ENCODE peak calls at places on chromosomes 5 and 9, in seven cellular contexts. J, B, Z, E, D, P and U are unnamed samples.

GRCh38 chr9:13481274-13481673 is 201.8 kb upstream of the MPDZ start:
- DNase-seq in J (no peak), B (no peak), Z (no peak), E (no peak), D (no peak), P (no peak), U (no peak)

GRCh38 chr5:96733771-96734498 is 71.8 kb downstream of the CAST start:
- DNase-seq in J (no peak), B (no peak), Z (peak), E (no peak), D (no peak), P (no peak), U (no peak)

GRCh38 chr9:37061763-37062162 is 27.7 kb upstream of the PAX5 start:
- DNase-seq in J (no peak), B (no peak), Z (no peak), E (no peak), D (no peak), P (peak), U (no peak)

GRCh38 chr9:121912812-121913627 is 180.1 kb downstream of the TTLL11 start:
- DNase-seq in J (no peak), B (no peak), Z (no peak), E (no peak), D (no peak), P (no peak), U (no peak)

GRCh38 chr9:12604154-12604825 is 88.9 kb upstream of the TYRP1 start:
- DNase-seq in J (no peak), B (no peak), Z (no peak), E (no peak), D (no peak), P (no peak), U (no peak)

GRCh38 chr5:171598279-171599152 is 179.1 kb downstream of the FGF18 start:
- DNase-seq in J (no peak), B (no peak), Z (peak), E (no peak), D (no peak), P (no peak), U (no peak)

GRCh38 chr9:96565684-96566360 is 53.8 kb downstream of the CDC14B start:
- DNase-seq in J (no peak), B (no peak), Z (peak), E (peak), D (no peak), P (no peak), U (no peak)

GRCh38 chr9:121947683-121948300 is 145.3 kb downstream of the TTLL11 start:
- DNase-seq in J (no peak), B (no peak), Z (no peak), E (no peak), D (no peak), P (no peak), U (no peak)

GRCh38 chr5:126455264-126455663 is 32.1 kb downstream of the GRAMD2B start:
- DNase-seq in J (no peak), B (peak), Z (no peak), E (no peak), D (no peak), P (no peak), U (no peak)

GRCh38 chr9:79686381-79687130 is 114.8 kb downstream of the TLE4 start:
- DNase-seq in J (no peak), B (no peak), Z (no peak), E (no peak), D (no peak), P (no peak), U (no peak)

GRCh38 chr5:11878846-11879245 is 25.4 kb downstream of the CTNND2 start:
- DNase-seq in J (no peak), B (no peak), Z (no peak), E (no peak), D (no peak), P (no peak), U (no peak)

GRCh38 chr5:55993628-55994501 is 898 bp downstream of the IL6ST start:
- DNase-seq in J (no peak), B (peak), Z (no peak), E (no peak), D (no peak), P (no peak), U (no peak)
- TF ChIP-seq POLR2AphosphoS5 in J (no peak), B (no peak), Z (no peak), E (no peak), D (no peak), P (no peak), U (no peak)

GRCh38 chr5:148902478-148902877 is 76.1 kb downstream of the ADRB2 start:
- DNase-seq in J (no peak), B (no peak), Z (no peak), E (no peak), D (no peak), P (no peak), U (no peak)

GRCh38 chr5:148904440-148904839 is 78.0 kb downstream of the ADRB2 start:
- DNase-seq in J (no peak), B (no peak), Z (no peak), E (peak), D (no peak), P (no peak), U (no peak)

GRCh38 chr5:148903587-148903986 is 77.2 kb downstream of the ADRB2 start:
- DNase-seq in J (no peak), B (no peak), Z (no peak), E (no peak), D (no peak), P (no peak), U (no peak)

GRCh38 chr5:148906968-148907367 is 80.6 kb downstream of the ADRB2 start:
- DNase-seq in J (no peak), B (no peak), Z (no peak), E (no peak), D (no peak), P (no peak), U (no peak)

DNA sequence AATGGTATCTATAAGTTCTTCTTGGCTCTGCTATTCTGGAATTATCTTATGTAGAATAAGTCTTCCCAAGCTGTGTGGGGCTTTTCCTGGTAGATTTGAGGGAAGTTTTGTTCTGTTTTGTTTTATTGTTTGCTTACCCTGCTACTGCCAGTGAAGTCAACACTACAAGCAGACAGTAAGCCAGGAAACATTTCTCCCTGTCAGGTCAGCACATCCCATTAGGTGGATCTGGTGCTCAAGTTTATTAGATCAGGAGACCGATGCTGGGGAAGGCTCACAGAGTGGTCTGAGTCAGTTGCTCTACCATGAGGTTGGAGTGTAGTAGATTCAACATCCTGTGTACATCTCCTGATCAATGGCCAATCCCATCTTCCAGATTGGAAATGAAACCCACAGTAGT is 79.1 kb downstream of the ADRB2 start:
- DNase-seq in J (no peak), B (no peak), Z (no peak), E (no peak), D (no peak), P (no peak), U (no peak)
- H3K27ac ChIP-seq in J (no peak), B (no peak), Z (no peak), E (no peak), D (no peak), P (no peak), U (no peak)

GRCh38 chr9:129886226-129887174 is 51.2 kb downstream of the USP20 start:
- DNase-seq in J (no peak), B (peak), Z (no peak), E (peak), D (peak), P (peak), U (no peak)
- TF ChIP-seq POLR2AphosphoS5 in J (no peak), B (no peak), Z (no peak), E (no peak), D (no peak), P (peak), U (no peak)

GRCh38 chr5:76545184-76545583 is 78.0 kb downstream of the F2RL2 start:
- DNase-seq in J (no peak), B (no peak), Z (no peak), E (no peak), D (no peak), P (no peak), U (no peak)

GRCh38 chr5:76547891-76548524 is 75.2 kb downstream of the F2RL2 start:
- DNase-seq in J (no peak), B (no peak), Z (no peak), E (no peak), D (no peak), P (no peak), U (no peak)

GRCh38 chr5:76548525-76549229 is 74.5 kb downstream of the F2RL2 start:
- DNase-seq in J (no peak), B (no peak), Z (no peak), E (peak), D (no peak), P (no peak), U (no peak)

GRCh38 chr5:76547242-76547890 is 75.8 kb downstream of the F2RL2 start:
- DNase-seq in J (no peak), B (no peak), Z (no peak), E (no peak), D (no peak), P (no peak), U (no peak)

GRCh38 chr5:76546497-76547102 is 76.6 kb downstream of the F2RL2 start:
- DNase-seq in J (no peak), B (no peak), Z (no peak), E (no peak), D (no peak), P (no peak), U (no peak)
- H3K27ac ChIP-seq in J (no peak), B (no peak), Z (no peak), E (peak), D (no peak), P (no peak), U (peak)

DNA sequence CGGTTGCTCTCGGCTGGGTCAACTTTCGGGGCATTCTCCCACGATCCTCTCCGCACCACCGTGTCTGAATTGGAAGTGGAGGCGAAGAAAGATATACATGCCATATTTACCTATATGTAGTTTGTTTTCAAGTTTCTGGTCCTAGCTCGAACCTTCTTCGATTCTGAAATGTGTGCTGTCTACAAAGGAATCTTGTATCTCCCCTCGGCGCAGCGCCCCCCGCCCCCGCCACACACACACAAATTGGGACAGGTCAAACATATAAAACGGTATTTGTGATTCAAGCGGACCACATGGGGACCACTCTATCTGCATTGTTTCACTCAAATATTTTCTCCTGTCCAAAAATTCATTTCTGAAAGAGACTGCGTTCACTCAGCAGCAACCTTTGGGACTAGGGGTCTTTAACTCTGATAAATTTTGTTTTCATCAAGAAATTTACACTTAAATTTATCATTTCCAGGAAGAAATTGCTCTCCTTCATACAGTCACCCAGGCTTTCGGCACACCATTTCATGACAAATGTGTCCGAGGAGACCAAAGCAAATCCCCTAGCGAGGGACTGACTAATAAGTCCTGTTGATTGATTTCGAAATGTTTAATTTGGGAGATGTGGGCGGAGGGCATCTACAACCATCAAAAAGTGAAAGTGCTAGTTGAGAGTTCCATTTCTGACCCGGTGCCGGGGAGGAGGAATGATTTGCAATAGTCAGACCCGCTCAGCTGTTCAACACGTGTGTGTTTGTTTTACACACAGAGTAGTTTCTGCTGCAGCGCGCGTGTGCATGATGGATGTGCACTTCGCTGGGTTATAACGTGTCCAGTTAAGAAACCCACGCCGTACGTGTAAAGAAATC is 1.1 kb upstream of the NR4A3 start:
- DNase-seq in J (no peak), B (peak), Z (peak), E (peak), D (no peak), P (no peak), U (no peak)
- TF ChIP-seq POLR2AphosphoS5 in J (no peak), B (no peak), Z (no peak), E (peak), D (no peak), P (peak), U (no peak)

GRCh38 chr9:110129460-110129859 is 78.5 kb downstream of the C9orf152 start:
- DNase-seq in J (no peak), B (no peak), Z (no peak), E (no peak), D (no peak), P (no peak), U (no peak)
- H3K27ac ChIP-seq in J (no peak), B (peak), Z (peak), E (peak), D (no peak), P (no peak), U (no peak)

GRCh38 chr9:83978992-83979811 is 813 bp downstream of the HNRNPK start:
- DNase-seq in J (no peak), B (peak), Z (peak), E (peak), D (peak), P (no peak), U (no peak)
- TF ChIP-seq POLR2AphosphoS5 in J (no peak), B (peak), Z (peak), E (peak), D (peak), P (peak), U (no peak)

DNA sequence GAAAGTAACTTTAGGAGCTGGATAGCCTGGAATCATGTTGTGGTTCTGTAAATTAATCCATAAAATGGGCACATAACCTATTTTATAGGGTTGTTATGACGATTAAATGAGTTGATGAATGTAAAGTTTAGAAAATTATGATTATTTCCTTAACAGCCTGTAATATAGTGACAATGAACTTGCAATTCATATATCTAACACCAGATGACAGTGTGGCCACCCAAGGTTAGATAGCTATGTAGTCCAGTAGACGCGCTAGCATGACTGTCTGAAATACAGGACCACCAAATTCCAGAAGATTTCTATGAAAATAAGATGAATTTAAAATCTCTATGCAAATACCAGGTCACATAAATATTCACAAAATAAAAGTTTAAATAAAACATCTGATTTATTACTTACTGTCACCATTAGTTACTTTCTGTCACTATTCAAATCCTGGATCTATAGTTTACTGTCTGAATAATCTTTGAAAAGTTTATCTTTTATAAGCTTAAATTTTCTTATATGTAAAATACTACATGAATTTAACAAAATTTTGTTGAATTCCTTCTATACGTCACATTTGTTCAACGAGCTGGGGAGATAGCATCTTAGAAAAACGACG is 26.1 kb upstream of the MACIR start:
- DNase-seq in J (peak), B (peak), Z (peak), E (no peak), D (peak), P (no peak), U (no peak)
- H3K27ac ChIP-seq in J (no peak), B (no peak), Z (no peak), E (no peak), D (no peak), P (no peak), U (no peak)

GRCh38 chr5:142981886-142982820 is 212.0 kb downstream of the ARHGAP26 start:
- DNase-seq in J (no peak), B (peak), Z (peak), E (peak), D (no peak), P (no peak), U (no peak)
- TF ChIP-seq POLR2AphosphoS5 in J (no peak), B (peak), Z (no peak), E (no peak), D (no peak), P (no peak), U (no peak)